ENCODE peak calls at places on chromosomes 1 and 21, in ten cellular contexts. G, B, T, Y, O, Z, C, Q, H and V are unnamed samples.
A peak's percentile ranks its signal among the peaks of the same experiment; 100 is the strongest.

GRCh38 chr1:147292635-147293251 is 50.3 kb downstream of the CHD1L start:
- DNase-seq in Y (peak; percentile 96), Z (peak; percentile 98), B (no peak), O (no peak), G (no peak), Q (no peak), C (no peak), T (no peak), H (no peak), V (no peak)

GRCh38 chr1:201737350-201738060 is 91.5 kb upstream of the IPO9 start:
- DNase-seq in Y (peak; percentile 90), Z (peak; percentile 83), O (no peak), H (no peak), G (no peak), T (no peak), C (no peak), B (no peak), Q (peak; percentile 67), V (no peak)

GRCh38 chr1:153945795-153946621 is 510 bp downstream of the DENND4B start:
- DNase-seq in H (peak; percentile 20), Z (peak; percentile 43), G (peak; percentile 63), Q (peak; percentile 66), T (peak; percentile 68), Y (no peak), O (peak; percentile 80), B (peak; percentile 58), C (peak; percentile 62), V (peak; percentile 85)

GRCh38 chr1:25110037-25110436 is 122.3 kb downstream of the SYF2 start:
- DNase-seq in G (no peak), T (no peak), Z (no peak), Q (no peak), O (no peak), B (no peak), C (no peak), Y (no peak), H (no peak), V (no peak)

GRCh38 chr1:228003461-228004330 is 3.1 kb upstream of the WNT3A start:
- DNase-seq in T (no peak), Y (no peak), B (no peak), Z (no peak), H (no peak), G (no peak), O (no peak), C (no peak), Q (no peak), V (no peak)

GRCh38 chr1:28102169-28102568 is 13.8 kb upstream of the EYA3 start:
- DNase-seq in C (no peak), T (no peak), O (peak; percentile 3), Z (no peak), G (no peak), Q (no peak), Y (no peak), H (no peak), B (no peak), V (no peak)

GRCh38 chr1:59699227-59699847 is 115.4 kb upstream of the HOOK1 start:
- DNase-seq in G (no peak), Z (peak; percentile 31), C (peak; percentile 25), O (peak; percentile 50), T (peak; percentile 68), Y (peak; percentile 25), H (no peak), Q (no peak), B (no peak), V (no peak)

GRCh38 chr1:37323486-37324377 is 150.6 kb upstream of the ZC3H12A start:
- DNase-seq in T (peak; percentile 51), Z (no peak), Q (peak; percentile 62), O (peak; percentile 9), Y (peak; percentile 19), H (no peak), G (no peak), B (no peak), C (peak; percentile 54), V (no peak)

GRCh38 chr1:1621682-1622577 is 6.6 kb downstream of the MIB2 start:
- DNase-seq in Y (no peak), G (no peak), C (no peak), Q (no peak), H (no peak), Z (no peak), B (no peak), O (no peak), T (no peak), V (no peak)

GRCh38 chr1:4124631-4125145 is 224.6 kb upstream of the C1orf174 start:
- DNase-seq in T (no peak), O (no peak), G (no peak), Q (no peak), B (no peak), Z (no peak), Y (no peak), H (no peak), C (no peak), V (no peak)

GRCh38 chr1:94299627-94300552 is 62.5 kb upstream of the ARHGAP29 start:
- DNase-seq in G (no peak), Z (peak; percentile 50), B (no peak), O (peak; percentile 7), H (no peak), T (no peak), Y (peak; percentile 63), Q (no peak), C (no peak), V (no peak)

GRCh38 chr1:58925247-58925646 is 141.4 kb upstream of the JUN start:
- DNase-seq in H (no peak), T (no peak), G (no peak), Y (no peak), C (no peak), B (no peak), Q (no peak), Z (no peak), O (no peak), V (no peak)

GRCh38 chr21:35324372-35325220 is 275.5 kb upstream of the RUNX1 start:
- DNase-seq in Y (peak; percentile 67), T (no peak), O (no peak), H (no peak), G (no peak), C (no peak), Z (peak; percentile 78), B (no peak), Q (no peak), V (no peak)

GRCh38 chr1:47611992-47612391 is 174.1 kb downstream of the FOXD2 start:
- DNase-seq in G (no peak), B (no peak), O (peak; percentile 72), Y (no peak), C (no peak), Q (peak; percentile 12), Z (no peak), H (no peak), T (no peak), V (no peak)

GRCh38 chr21:45970674-45971486 is 10.7 kb upstream of the COL6A1 start:
- DNase-seq in Y (no peak), B (no peak), G (peak; percentile 39), T (peak; percentile 85), O (peak; percentile 67), Q (peak; percentile 85), C (peak; percentile 85), Z (no peak), H (peak; percentile 28), V (peak; percentile 70)

GRCh38 chr21:42157606-42158310 is 61.2 kb upstream of the ABCG1 start:
- DNase-seq in C (peak; percentile 38), H (no peak), G (no peak), B (no peak), O (no peak), T (no peak), Q (peak; percentile 21), Y (no peak), Z (no peak), V (peak; percentile 28)

GRCh38 chr1:176416777-176417176 is 46.2 kb upstream of the PAPPA2 start:
- DNase-seq in Z (no peak), G (no peak), C (no peak), T (no peak), Y (no peak), B (no peak), O (no peak), Q (no peak), H (no peak), V (no peak)

GRCh38 chr1:18981242-18981641 is 24.8 kb upstream of the IFFO2 start:
- DNase-seq in Q (no peak), T (no peak), G (no peak), Z (no peak), C (no peak), H (no peak), O (no peak), B (no peak), Y (no peak), V (no peak)

GRCh38 chr1:172818841-172819527 is 160.1 kb downstream of the FASLG start:
- DNase-seq in H (no peak), G (no peak), O (no peak), Y (no peak), B (no peak), C (no peak), T (no peak), Q (no peak), Z (no peak), V (no peak)

GRCh38 chr1:241356519-241357365 is at the start of gene RGS7:
- DNase-seq in Q (peak; percentile 84), H (no peak), Z (no peak), C (peak; percentile 82), O (peak; percentile 77), Y (peak; percentile 20), T (peak; percentile 85), B (peak; percentile 33), G (no peak), V (peak; percentile 49)

GRCh38 chr1:183841550-183841949 is 36.6 kb downstream of the RGL1 start:
- DNase-seq in B (no peak), H (no peak), T (no peak), C (no peak), Q (no peak), G (no peak), Y (no peak), O (no peak), Z (peak; percentile 17), V (no peak)

GRCh38 chr1:55539652-55540512 is 324.7 kb upstream of the USP24 start:
- DNase-seq in O (no peak), Z (no peak), C (no peak), T (no peak), Q (no peak), H (no peak), B (peak; percentile 5), Y (no peak), G (no peak), V (no peak)

GRCh38 chr1:52423771-52424170 is 19.4 kb downstream of the PRPF38A start:
- DNase-seq in G (peak; percentile 53), H (peak; percentile 17), Y (no peak), Q (no peak), C (no peak), B (no peak), T (no peak), O (no peak), Z (no peak), V (no peak)

GRCh38 chr1:222006715-222007114 is 264.8 kb upstream of the DUSP10 start:
- DNase-seq in T (no peak), C (no peak), Q (no peak), Z (no peak), Y (no peak), G (no peak), B (no peak), O (no peak), H (no peak), V (no peak)

GRCh38 chr21:37130971-37131370 is 57.9 kb downstream of the TTC3 start:
- DNase-seq in O (no peak), T (no peak), G (no peak), Y (peak; percentile 53), Z (peak; percentile 2), Q (no peak), B (no peak), C (no peak), H (no peak), V (no peak)